ENCODE peak calls at places on chromosome 6, in four cellular contexts. N is NCI-H1694 treated with DMSO at 0.1 percent for 48 hours, J is fibroblast of the aortic adventitia, M is activated gamma-delta T cell. B is an unnamed sample.

GRCh38 chr6:90284236-90284744 is 12.4 kb downstream of the BACH2 start:
- DNase-seq in M (no peak), J (peak), N (no peak), B (peak)

GRCh38 chr6:35077713-35078105 is 63.4 kb downstream of the TCP11 start:
- DNase-seq in N (no peak), J (no peak), M (no peak), B (no peak)

GRCh38 chr6:34056301-34056700 is 89.6 kb downstream of the GRM4 start:
- DNase-seq in M (no peak), J (peak), N (no peak), B (peak)

GRCh38 chr6:12653396-12653910 is 63.1 kb upstream of the PHACTR1 start:
- DNase-seq in J (no peak), N (no peak), M (no peak), B (no peak)

GRCh38 chr6:163804991-163805390 is 390.5 kb downstream of the QKI start:
- DNase-seq in N (no peak), J (no peak), M (no peak), B (no peak)

GRCh38 chr6:44805239-44805849 is 417.8 kb downstream of the CDC5L start:
- DNase-seq in N (no peak), J (peak), M (no peak), B (peak)

GRCh38 chr6:114362957-114363356 is 20.1 kb upstream of the HS3ST5 start:
- DNase-seq in J (no peak), N (no peak), M (no peak), B (no peak)

GRCh38 chr6:27768556-27768955 is 143.6 kb downstream of the OR2B2 start:
- DNase-seq in N (no peak), M (no peak), J (no peak), B (no peak)

GRCh38 chr6:89828988-89829590 is 591 bp upstream of the CASP8AP2 start:
- DNase-seq in J (no peak), N (no peak), M (no peak), B (no peak)

GRCh38 chr6:150336299-150336698 is 32.5 kb upstream of the IYD start:
- DNase-seq in J (peak), M (no peak), N (no peak), B (no peak)